ENCODE peak calls at places on chromosomes 4 and X, in six cellular contexts. One of them, this sample, is unnamed.

GRCh38 chrX:44873415-44874270 is 655 bp downstream of the KDM6A start:
- DNase-seq in thoracic aorta: peak; percentile 3
- DNase-seq in left cardiac atrium: peak; percentile 78
- DNase-seq in choroid plexus epithelial cell: peak; percentile 45
- DNase-seq in stomach: peak; percentile 58
- DNase-seq in stimulated activated CD8-positive, alpha-beta memory T cell treated with anti-CD3 and anti-CD28 coated beads, Interleukin-2, amount 100 ng/mL, for 48 hours: peak; percentile 46
- DNase-seq in this sample: peak; percentile 23

GRCh38 chrX:123267220-123267619 is 83.1 kb downstream of the GRIA3 start:
- DNase-seq in thoracic aorta: no peak
- DNase-seq in stimulated activated CD8-positive, alpha-beta memory T cell treated with anti-CD3 and anti-CD28 coated beads, Interleukin-2, amount 100 ng/mL, for 48 hours: no peak
- DNase-seq in stomach: no peak
- DNase-seq in left cardiac atrium: no peak
- DNase-seq in choroid plexus epithelial cell: peak; percentile 28
- DNase-seq in this sample: no peak

GRCh38 chrX:118603981-118604380 is 108.4 kb downstream of the DOCK11 start:
- DNase-seq in choroid plexus epithelial cell: peak; percentile 77
- DNase-seq in left cardiac atrium: peak; percentile 26
- DNase-seq in thoracic aorta: no peak
- DNase-seq in stimulated activated CD8-positive, alpha-beta memory T cell treated with anti-CD3 and anti-CD28 coated beads, Interleukin-2, amount 100 ng/mL, for 48 hours: peak; percentile 1
- DNase-seq in stomach: peak; percentile 36
- DNase-seq in this sample: peak; percentile 26

GRCh38 chrX:53135581-53135980 is 41.6 kb downstream of the KANTR start:
- DNase-seq in thoracic aorta: no peak
- DNase-seq in stimulated activated CD8-positive, alpha-beta memory T cell treated with anti-CD3 and anti-CD28 coated beads, Interleukin-2, amount 100 ng/mL, for 48 hours: no peak
- DNase-seq in choroid plexus epithelial cell: no peak
- DNase-seq in stomach: no peak
- DNase-seq in left cardiac atrium: no peak
- DNase-seq in this sample: no peak

GRCh38 chr4:85257817-85258216 is 217.1 kb upstream of the ARHGAP24 start:
- DNase-seq in left cardiac atrium: no peak
- DNase-seq in stimulated activated CD8-positive, alpha-beta memory T cell treated with anti-CD3 and anti-CD28 coated beads, Interleukin-2, amount 100 ng/mL, for 48 hours: no peak
- DNase-seq in stomach: no peak
- DNase-seq in thoracic aorta: no peak
- DNase-seq in choroid plexus epithelial cell: no peak
- DNase-seq in this sample: no peak

GRCh38 chr4:139514382-139515059 is 41.5 kb downstream of the SETD7 start:
- DNase-seq in left cardiac atrium: no peak
- DNase-seq in stomach: no peak
- DNase-seq in thoracic aorta: no peak
- DNase-seq in stimulated activated CD8-positive, alpha-beta memory T cell treated with anti-CD3 and anti-CD28 coated beads, Interleukin-2, amount 100 ng/mL, for 48 hours: no peak
- DNase-seq in choroid plexus epithelial cell: no peak
- DNase-seq in this sample: no peak

GRCh38 chrX:128975716-128976115 is 547.6 kb downstream of the SMARCA1 start:
- DNase-seq in stomach: peak; percentile 51
- DNase-seq in stimulated activated CD8-positive, alpha-beta memory T cell treated with anti-CD3 and anti-CD28 coated beads, Interleukin-2, amount 100 ng/mL, for 48 hours: no peak
- DNase-seq in left cardiac atrium: no peak
- DNase-seq in choroid plexus epithelial cell: peak; percentile 4
- DNase-seq in thoracic aorta: no peak
- DNase-seq in this sample: no peak

GRCh38 chr4:114597410-114598115 is 1.0 kb upstream of the UGT8 start:
- DNase-seq in stomach: peak; percentile 47
- DNase-seq in choroid plexus epithelial cell: no peak
- DNase-seq in left cardiac atrium: no peak
- DNase-seq in thoracic aorta: no peak
- DNase-seq in stimulated activated CD8-positive, alpha-beta memory T cell treated with anti-CD3 and anti-CD28 coated beads, Interleukin-2, amount 100 ng/mL, for 48 hours: no peak
- DNase-seq in this sample: no peak

GRCh38 chr4:83010522-83011318 is at the start of gene LIN54:
- DNase-seq in stomach: peak; percentile 79
- DNase-seq in choroid plexus epithelial cell: peak; percentile 73
- DNase-seq in thoracic aorta: peak; percentile 53
- DNase-seq in left cardiac atrium: peak; percentile 87
- DNase-seq in stimulated activated CD8-positive, alpha-beta memory T cell treated with anti-CD3 and anti-CD28 coated beads, Interleukin-2, amount 100 ng/mL, for 48 hours: peak; percentile 73
- DNase-seq in this sample: peak; percentile 71

GRCh38 chr4:78776729-78777555 is 792 bp downstream of the BMP2K start:
- DNase-seq in choroid plexus epithelial cell: peak; percentile 55
- DNase-seq in left cardiac atrium: peak; percentile 57
- DNase-seq in stimulated activated CD8-positive, alpha-beta memory T cell treated with anti-CD3 and anti-CD28 coated beads, Interleukin-2, amount 100 ng/mL, for 48 hours: peak; percentile 31
- DNase-seq in thoracic aorta: no peak
- DNase-seq in stomach: peak; percentile 39
- DNase-seq in this sample: peak; percentile 29

GRCh38 chrX:87578978-87579377 is 61.4 kb downstream of the KLHL4 start:
- DNase-seq in stomach: no peak
- DNase-seq in thoracic aorta: no peak
- DNase-seq in stimulated activated CD8-positive, alpha-beta memory T cell treated with anti-CD3 and anti-CD28 coated beads, Interleukin-2, amount 100 ng/mL, for 48 hours: no peak
- DNase-seq in left cardiac atrium: no peak
- DNase-seq in choroid plexus epithelial cell: peak; percentile 43
- DNase-seq in this sample: no peak

GRCh38 chr4:84279678-84280077 is 219.4 kb downstream of the NKX6-1 start:
- DNase-seq in thoracic aorta: no peak
- DNase-seq in stimulated activated CD8-positive, alpha-beta memory T cell treated with anti-CD3 and anti-CD28 coated beads, Interleukin-2, amount 100 ng/mL, for 48 hours: no peak
- DNase-seq in choroid plexus epithelial cell: peak; percentile 5
- DNase-seq in stomach: no peak
- DNase-seq in left cardiac atrium: no peak
- DNase-seq in this sample: no peak

GRCh38 chrX:134936542-134936941 is 54.2 kb upstream of the SMIM10 start:
- DNase-seq in stomach: no peak
- DNase-seq in thoracic aorta: no peak
- DNase-seq in stimulated activated CD8-positive, alpha-beta memory T cell treated with anti-CD3 and anti-CD28 coated beads, Interleukin-2, amount 100 ng/mL, for 48 hours: no peak
- DNase-seq in choroid plexus epithelial cell: peak; percentile 71
- DNase-seq in left cardiac atrium: no peak
- DNase-seq in this sample: no peak

GRCh38 chr4:186878203-186878800 is 154.6 kb upstream of the FAT1 start:
- DNase-seq in choroid plexus epithelial cell: no peak
- DNase-seq in left cardiac atrium: no peak
- DNase-seq in thoracic aorta: no peak
- DNase-seq in stomach: no peak
- DNase-seq in stimulated activated CD8-positive, alpha-beta memory T cell treated with anti-CD3 and anti-CD28 coated beads, Interleukin-2, amount 100 ng/mL, for 48 hours: no peak
- DNase-seq in this sample: no peak

GRCh38 chr4:3192827-3193226 is 56.1 kb upstream of the MSANTD1 start:
- DNase-seq in thoracic aorta: no peak
- DNase-seq in stimulated activated CD8-positive, alpha-beta memory T cell treated with anti-CD3 and anti-CD28 coated beads, Interleukin-2, amount 100 ng/mL, for 48 hours: no peak
- DNase-seq in stomach: no peak
- DNase-seq in left cardiac atrium: no peak
- DNase-seq in choroid plexus epithelial cell: no peak
- DNase-seq in this sample: no peak

GRCh38 chrX:7927259-7928167 is at the start of gene PNPLA4:
- DNase-seq in stimulated activated CD8-positive, alpha-beta memory T cell treated with anti-CD3 and anti-CD28 coated beads, Interleukin-2, amount 100 ng/mL, for 48 hours: peak; percentile 83
- DNase-seq in thoracic aorta: peak; percentile 10
- DNase-seq in stomach: peak; percentile 93
- DNase-seq in choroid plexus epithelial cell: peak; percentile 80
- DNase-seq in left cardiac atrium: peak; percentile 86
- DNase-seq in this sample: peak; percentile 91

GRCh38 chr4:112651641-112652040 is 14.7 kb downstream of the LARP7 start:
- DNase-seq in thoracic aorta: no peak
- DNase-seq in choroid plexus epithelial cell: no peak
- DNase-seq in left cardiac atrium: no peak
- DNase-seq in stimulated activated CD8-positive, alpha-beta memory T cell treated with anti-CD3 and anti-CD28 coated beads, Interleukin-2, amount 100 ng/mL, for 48 hours: no peak
- DNase-seq in stomach: no peak
- DNase-seq in this sample: no peak

GRCh38 chrX:77788050-77788449 is 2.0 kb upstream of the ATRX start:
- DNase-seq in choroid plexus epithelial cell: peak; percentile 53
- DNase-seq in thoracic aorta: no peak
- DNase-seq in left cardiac atrium: no peak
- DNase-seq in stomach: no peak
- DNase-seq in stimulated activated CD8-positive, alpha-beta memory T cell treated with anti-CD3 and anti-CD28 coated beads, Interleukin-2, amount 100 ng/mL, for 48 hours: no peak
- DNase-seq in this sample: no peak

GRCh38 chr4:53119685-53120084 is 246.2 kb downstream of the SCFD2 start:
- DNase-seq in left cardiac atrium: no peak
- DNase-seq in choroid plexus epithelial cell: peak; percentile 90
- DNase-seq in thoracic aorta: no peak
- DNase-seq in stimulated activated CD8-positive, alpha-beta memory T cell treated with anti-CD3 and anti-CD28 coated beads, Interleukin-2, amount 100 ng/mL, for 48 hours: no peak
- DNase-seq in stomach: no peak
- DNase-seq in this sample: no peak

GRCh38 chr4:37693450-37694190 is 7.4 kb upstream of the RELL1 start:
- DNase-seq in thoracic aorta: no peak
- DNase-seq in choroid plexus epithelial cell: peak; percentile 92
- DNase-seq in stimulated activated CD8-positive, alpha-beta memory T cell treated with anti-CD3 and anti-CD28 coated beads, Interleukin-2, amount 100 ng/mL, for 48 hours: no peak
- DNase-seq in stomach: no peak
- DNase-seq in left cardiac atrium: no peak
- DNase-seq in this sample: no peak

GRCh38 chr4:147768113-147768512 is 36.2 kb downstream of the ARHGAP10 start:
- DNase-seq in stimulated activated CD8-positive, alpha-beta memory T cell treated with anti-CD3 and anti-CD28 coated beads, Interleukin-2, amount 100 ng/mL, for 48 hours: no peak
- DNase-seq in choroid plexus epithelial cell: peak; percentile 94
- DNase-seq in stomach: no peak
- DNase-seq in thoracic aorta: no peak
- DNase-seq in left cardiac atrium: no peak
- DNase-seq in this sample: no peak